ENCODE peak calls at places on chromosomes 6 and 20, in four cellular contexts. H is Peyer's patch; W is fibroblast of mammary gland; R is effector CD4-positive, alpha-beta T cell. O is an unnamed sample.

GRCh38 chr20:50866036-50866685 is 65.1 kb downstream of the ADNP start:
- DNase-seq in W (no peak), R (no peak), H (no peak), O (no peak)

GRCh38 chr20:11544029-11544678 is 373.5 kb upstream of the BTBD3 start:
- DNase-seq in W (peak), H (no peak), R (no peak), O (peak)

GRCh38 chr6:104182811-104183210 is 676.9 kb downstream of the HACE1 start:
- DNase-seq in R (no peak), H (no peak), W (peak), O (no peak)

GRCh38 chr20:56626367-56627121 is 2.6 kb upstream of the TFAP2C start:
- DNase-seq in R (no peak), W (peak), H (no peak), O (peak)

GRCh38 chr6:78598966-78599365 is 268.4 kb upstream of the IRAK1BP1 start:
- DNase-seq in W (peak), H (no peak), R (no peak), O (no peak)

GRCh38 chr6:5087389-5087788 is 2.2 kb downstream of the PPP1R3G start:
- DNase-seq in R (no peak), W (no peak), H (no peak), O (peak)

GRCh38 chr6:112899541-112899940 is 552.4 kb downstream of the RFPL4B start:
- DNase-seq in H (no peak), R (no peak), W (no peak), O (no peak)

GRCh38 chr20:49420811-49421295 is 61.6 kb downstream of the KCNB1 start:
- DNase-seq in W (peak), R (no peak), H (no peak), O (no peak)

GRCh38 chr6:90691823-90692222 is 105.0 kb upstream of the MAP3K7 start:
- DNase-seq in W (no peak), R (no peak), H (no peak), O (no peak)

GRCh38 chr6:128659878-128660622 is 139.7 kb upstream of the PTPRK start:
- DNase-seq in H (no peak), R (no peak), W (no peak), O (no peak)

GRCh38 chr20:38196592-38196991 is 31.5 kb upstream of the TGM2 start:
- DNase-seq in W (peak), H (no peak), R (no peak), O (no peak)

GRCh38 chr20:15836634-15837033 is 736.6 kb downstream of the KIF16B start:
- DNase-seq in H (no peak), R (no peak), W (no peak), O (no peak)

GRCh38 chr6:85468326-85468725 is 18.4 kb downstream of the NT5E start:
- DNase-seq in R (no peak), W (peak), H (no peak), O (no peak)

GRCh38 chr6:116399287-116399686 is 28.5 kb downstream of the DSE start:
- DNase-seq in W (no peak), R (no peak), H (no peak), O (no peak)

GRCh38 chr20:25745100-25745499 is 48.4 kb upstream of the ZNF337 start:
- DNase-seq in H (no peak), R (no peak), W (no peak), O (no peak)

GRCh38 chr20:62316331-62317166 is 13.8 kb downstream of the ADRM1 start:
- DNase-seq in H (no peak), R (no peak), W (peak), O (no peak)

GRCh38 chr6:1065986-1066385 is 245.9 kb upstream of the FOXQ1 start:
- DNase-seq in H (no peak), R (no peak), W (no peak), O (no peak)

GRCh38 chr20:63161176-63161651 is 54.7 kb downstream of the YTHDF1 start:
- DNase-seq in R (no peak), W (no peak), H (no peak), O (no peak)

GRCh38 chr20:47454298-47455132 is 47.2 kb upstream of the NCOA3 start:
- DNase-seq in R (no peak), H (no peak), W (no peak), O (no peak)

GRCh38 chr6:38501931-38502330 is 137.8 kb downstream of the BTBD9 start:
- DNase-seq in H (no peak), W (no peak), R (no peak), O (no peak)